ENCODE peak calls at places on chromosomes 7 and 10, in seven cellular contexts. V is fibroblast of mammary gland; K is heart left ventricle; J is stimulated activated CD4-positive, alpha-beta T cell treated with anti-CD3 and anti-CD28 coated beads, Interleukin-12 subunit alpha, Interleukin-12 subunit beta, amount 100 ng/mL, for 4 hours; Q is cardiac muscle cell; M is activated naive CD4-positive, alpha-beta T cell; G is heart right ventricle. U is an unnamed sample.

GRCh38 chr10:78218833-78219490 is 185.3 kb downstream of the RPS24 start:
- DNase-seq in J (no peak), V (no peak), G (no peak), Q (no peak), M (no peak), K (no peak), U (no peak)

GRCh38 chr7:200290-200689 is 7.9 kb downstream of the FAM20C start:
- DNase-seq in G (no peak), M (no peak), Q (no peak), J (no peak), K (no peak), V (no peak), U (no peak)

GRCh38 chr10:24448351-24449009 is 239.5 kb downstream of the KIAA1217 start:
- DNase-seq in K (no peak), V (peak), M (no peak), Q (no peak), G (no peak), J (no peak), U (no peak)

GRCh38 chr7:69906309-69906995 is 308.2 kb downstream of the AUTS2 start:
- DNase-seq in G (no peak), M (no peak), Q (peak), K (no peak), J (no peak), V (peak), U (no peak)

GRCh38 chr7:112648781-112649180 is 141.4 kb downstream of the TMEM168 start:
- DNase-seq in G (no peak), V (no peak), M (no peak), Q (no peak), J (no peak), K (no peak), U (no peak)

GRCh38 chr7:29109815-29110385 is 36.4 kb downstream of the CPVL start:
- DNase-seq in G (no peak), J (no peak), M (no peak), K (no peak), Q (no peak), V (no peak), U (no peak)

GRCh38 chr7:30997316-30997715 is 33.6 kb downstream of the GHRHR start:
- DNase-seq in G (no peak), V (peak), Q (no peak), K (no peak), J (no peak), M (no peak), U (no peak)

GRCh38 chr7:104415700-104416099 is 87.3 kb downstream of the LHFPL3 start:
- DNase-seq in G (no peak), J (no peak), K (no peak), M (no peak), V (no peak), Q (no peak), U (no peak)

GRCh38 chr10:122561212-122561611 is 658 bp downstream of the DMBT1 start:
- DNase-seq in K (no peak), G (no peak), M (no peak), J (no peak), Q (no peak), V (peak), U (no peak)

GRCh38 chr7:18202315-18203045 is 174.8 kb upstream of the PRPS1L1 start:
- DNase-seq in G (no peak), Q (no peak), M (no peak), V (no peak), J (no peak), K (no peak), U (no peak)

GRCh38 chr10:124724279-124725027 is 19.7 kb downstream of the FAM53B start:
- DNase-seq in G (no peak), J (no peak), K (peak), Q (no peak), V (no peak), M (no peak), U (peak)

GRCh38 chr10:93461807-93462178 is 20.3 kb downstream of the MYOF start:
- DNase-seq in M (no peak), G (no peak), V (peak), Q (peak), J (no peak), K (no peak), U (no peak)

U was measured in left lung.